ENCODE peak calls at places on chromosome 21, in six cellular contexts. One of them, this sample, is unnamed.

GRCh38 chr21:16608209-16608830 is 878.5 kb downstream of the USP25 start:
- DNase-seq in H9: no peak
- DNase-seq in CD4-positive, alpha-beta T cell: no peak
- DNase-seq in pancreas: no peak
- DNase-seq in heart left ventricle: no peak
- DNase-seq in brain microvascular endothelial cell: no peak
- DNase-seq in this sample: no peak

GRCh38 chr21:15121655-15122120 is 56.9 kb upstream of the NRIP1 start:
- DNase-seq in pancreas: peak
- DNase-seq in heart left ventricle: no peak
- DNase-seq in CD4-positive, alpha-beta T cell: no peak
- DNase-seq in brain microvascular endothelial cell: peak
- DNase-seq in H9: peak
- DNase-seq in this sample: peak

GRCh38 chr21:33412832-33413519 is 9.8 kb downstream of the IFNGR2 start:
- DNase-seq in heart left ventricle: no peak
- DNase-seq in brain microvascular endothelial cell: no peak
- DNase-seq in H9: peak
- DNase-seq in pancreas: no peak
- DNase-seq in CD4-positive, alpha-beta T cell: no peak
- DNase-seq in this sample: no peak

GRCh38 chr21:28537371-28538079 is 455.2 kb downstream of the LTN1 start:
- DNase-seq in heart left ventricle: no peak
- DNase-seq in H9: no peak
- DNase-seq in CD4-positive, alpha-beta T cell: no peak
- DNase-seq in brain microvascular endothelial cell: peak
- DNase-seq in pancreas: no peak
- DNase-seq in this sample: no peak

GRCh38 chr21:43865471-43866181 is 603 bp downstream of the AGPAT3 start:
- DNase-seq in pancreas: peak
- DNase-seq in CD4-positive, alpha-beta T cell: peak
- DNase-seq in brain microvascular endothelial cell: no peak
- DNase-seq in heart left ventricle: peak
- DNase-seq in H9: no peak
- DNase-seq in this sample: no peak

GRCh38 chr21:43348801-43349261 is 78.1 kb downstream of the SIK1 start:
- DNase-seq in brain microvascular endothelial cell: peak
- DNase-seq in H9: no peak
- DNase-seq in pancreas: peak
- DNase-seq in heart left ventricle: peak
- DNase-seq in CD4-positive, alpha-beta T cell: no peak
- DNase-seq in this sample: no peak

GRCh38 chr21:31660134-31660565 is 657 bp downstream of the SOD1 start:
- DNase-seq in CD4-positive, alpha-beta T cell: no peak
- DNase-seq in brain microvascular endothelial cell: no peak
- DNase-seq in H9: no peak
- DNase-seq in heart left ventricle: peak
- DNase-seq in pancreas: no peak
- DNase-seq in this sample: no peak

GRCh38 chr21:31403596-31404333 is 59.7 kb upstream of the TIAM1 start:
- DNase-seq in heart left ventricle: no peak
- DNase-seq in CD4-positive, alpha-beta T cell: no peak
- DNase-seq in pancreas: no peak
- DNase-seq in H9: no peak
- DNase-seq in brain microvascular endothelial cell: no peak
- DNase-seq in this sample: no peak

GRCh38 chr21:9767592-9768375 is 753.6 kb upstream of the TPTE start:
- DNase-seq in H9: no peak
- DNase-seq in pancreas: peak
- DNase-seq in brain microvascular endothelial cell: no peak
- DNase-seq in heart left ventricle: no peak
- DNase-seq in CD4-positive, alpha-beta T cell: no peak
- DNase-seq in this sample: no peak

GRCh38 chr21:15430023-15430422 is 299.8 kb upstream of the USP25 start:
- DNase-seq in H9: no peak
- DNase-seq in heart left ventricle: no peak
- DNase-seq in brain microvascular endothelial cell: no peak
- DNase-seq in pancreas: no peak
- DNase-seq in CD4-positive, alpha-beta T cell: no peak
- DNase-seq in this sample: no peak

GRCh38 chr21:40254540-40255455 is 387.6 kb downstream of the PCP4 start:
- DNase-seq in heart left ventricle: no peak
- DNase-seq in H9: no peak
- DNase-seq in pancreas: no peak
- DNase-seq in CD4-positive, alpha-beta T cell: no peak
- DNase-seq in brain microvascular endothelial cell: no peak
- DNase-seq in this sample: no peak

GRCh38 chr21:37367758-37368535 is 1.4 kb downstream of the DYRK1A start:
- DNase-seq in CD4-positive, alpha-beta T cell: peak
- DNase-seq in pancreas: peak
- DNase-seq in H9: no peak
- DNase-seq in heart left ventricle: peak
- DNase-seq in brain microvascular endothelial cell: peak
- DNase-seq in this sample: peak

GRCh38 chr21:34846601-34847112 is 177.9 kb downstream of the CLIC6 start:
- DNase-seq in heart left ventricle: no peak
- DNase-seq in CD4-positive, alpha-beta T cell: no peak
- DNase-seq in brain microvascular endothelial cell: peak
- DNase-seq in H9: no peak
- DNase-seq in pancreas: no peak
- DNase-seq in this sample: no peak

GRCh38 chr21:28402616-28402989 is 590.1 kb downstream of the LTN1 start:
- DNase-seq in H9: no peak
- DNase-seq in CD4-positive, alpha-beta T cell: no peak
- DNase-seq in heart left ventricle: no peak
- DNase-seq in pancreas: no peak
- DNase-seq in brain microvascular endothelial cell: no peak
- DNase-seq in this sample: no peak

GRCh38 chr21:43343992-43344886 is 82.7 kb downstream of the SIK1 start:
- DNase-seq in H9: no peak
- DNase-seq in CD4-positive, alpha-beta T cell: no peak
- DNase-seq in brain microvascular endothelial cell: no peak
- DNase-seq in pancreas: peak
- DNase-seq in heart left ventricle: no peak
- DNase-seq in this sample: no peak

DNA sequence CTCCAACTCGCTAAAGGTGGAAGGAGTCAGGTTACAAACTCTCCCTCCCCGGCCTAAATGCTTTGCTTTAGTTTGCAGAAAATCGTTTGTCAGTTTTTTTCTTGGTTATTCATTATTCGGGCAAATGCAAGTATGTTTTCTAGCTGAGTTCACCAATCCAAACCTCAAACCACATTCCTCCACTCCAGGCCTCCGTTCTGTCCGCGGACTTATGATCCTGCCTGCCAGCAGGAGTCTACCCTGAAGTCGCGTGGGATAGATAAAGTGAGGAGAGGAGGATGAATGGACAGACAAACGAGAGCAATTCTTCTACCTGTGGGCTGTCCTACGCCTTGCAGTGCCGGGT is 1.3 kb downstream of the ADAMTS1 start:
- DNase-seq in heart left ventricle: no peak
- DNase-seq in CD4-positive, alpha-beta T cell: no peak
- DNase-seq in pancreas: no peak
- DNase-seq in brain microvascular endothelial cell: peak
- DNase-seq in H9: no peak
- DNase-seq in this sample: no peak
- H3K27ac ChIP-seq in heart left ventricle: peak
- H3K27ac ChIP-seq in CD4-positive, alpha-beta T cell: no peak
- H3K27ac ChIP-seq in pancreas: peak
- H3K27ac ChIP-seq in brain microvascular endothelial cell: peak
- H3K27ac ChIP-seq in H9: no peak
- H3K27ac ChIP-seq in this sample: peak

DNA sequence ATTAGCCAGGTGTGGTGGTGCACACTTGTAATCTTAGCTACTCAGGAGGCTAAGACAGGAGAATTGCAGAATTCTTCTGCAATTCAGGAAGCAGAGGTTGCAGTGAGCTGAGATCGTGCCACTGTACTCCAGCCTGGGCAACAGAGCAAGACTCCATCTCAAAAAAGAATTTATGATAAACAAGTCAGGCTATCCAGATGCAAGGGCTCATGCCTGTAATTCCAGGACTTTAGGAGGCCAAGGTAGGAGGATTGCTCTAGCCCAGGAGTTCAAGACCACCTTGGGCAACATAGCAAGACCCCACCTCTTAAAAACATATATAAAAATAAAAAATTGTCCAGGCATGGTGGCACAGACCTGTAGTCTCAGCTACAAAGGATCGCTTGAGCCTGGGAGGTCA is 10.5 kb upstream of the CBR3 start:
- DNase-seq in CD4-positive, alpha-beta T cell: no peak
- DNase-seq in brain microvascular endothelial cell: no peak
- DNase-seq in pancreas: no peak
- DNase-seq in H9: no peak
- DNase-seq in heart left ventricle: no peak
- DNase-seq in this sample: no peak
- H3K27ac ChIP-seq in CD4-positive, alpha-beta T cell: no peak
- H3K27ac ChIP-seq in brain microvascular endothelial cell: no peak
- H3K27ac ChIP-seq in pancreas: no peak
- H3K27ac ChIP-seq in H9: no peak
- H3K27ac ChIP-seq in heart left ventricle: no peak
- H3K27ac ChIP-seq in this sample: no peak

DNA sequence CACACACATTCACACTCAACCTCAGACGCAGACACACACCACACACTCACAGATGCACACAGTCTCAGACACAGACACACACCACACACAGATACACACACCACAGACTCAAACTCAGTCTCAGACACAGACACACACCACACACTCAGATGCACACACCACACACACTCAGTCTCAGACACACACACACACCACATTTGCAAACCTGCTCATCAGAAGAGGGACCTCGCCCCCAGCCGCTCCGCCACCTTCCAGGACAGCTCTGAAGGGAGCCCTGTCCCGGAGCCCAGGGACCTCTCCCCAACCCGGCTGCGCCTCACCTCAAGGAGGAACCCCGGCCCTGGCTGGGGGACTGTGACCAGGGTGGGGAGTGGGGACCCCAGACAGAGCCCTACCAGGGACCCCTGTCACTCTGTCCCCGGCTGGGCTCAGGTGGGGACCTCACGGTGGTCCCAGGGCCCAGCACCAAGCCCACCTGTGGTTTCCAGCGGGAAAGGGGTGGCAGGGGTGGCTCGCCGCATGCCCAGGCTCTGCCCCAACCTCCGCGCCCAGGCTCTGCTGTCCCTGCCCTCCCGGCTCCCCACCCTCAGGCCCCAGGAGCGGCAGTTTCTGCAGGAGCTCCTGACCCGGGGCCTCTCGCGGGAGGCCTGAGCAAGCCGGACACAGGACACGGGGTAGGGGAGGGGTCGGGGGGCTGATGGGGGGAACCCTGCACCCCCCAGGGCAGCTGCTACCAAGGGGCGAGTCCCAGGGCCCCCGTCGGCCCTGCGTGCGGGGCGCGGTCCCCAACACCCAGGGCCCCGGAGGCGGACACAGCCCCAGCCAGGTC is 701 bp upstream of the COL6A2 start:
- DNase-seq in heart left ventricle: peak
- DNase-seq in CD4-positive, alpha-beta T cell: no peak
- DNase-seq in pancreas: peak
- DNase-seq in brain microvascular endothelial cell: no peak
- DNase-seq in H9: peak
- DNase-seq in this sample: no peak
- H3K27ac ChIP-seq in heart left ventricle: peak
- H3K27ac ChIP-seq in CD4-positive, alpha-beta T cell: no peak
- H3K27ac ChIP-seq in pancreas: no peak
- H3K27ac ChIP-seq in brain microvascular endothelial cell: peak
- H3K27ac ChIP-seq in H9: no peak
- H3K27ac ChIP-seq in this sample: no peak

DNA sequence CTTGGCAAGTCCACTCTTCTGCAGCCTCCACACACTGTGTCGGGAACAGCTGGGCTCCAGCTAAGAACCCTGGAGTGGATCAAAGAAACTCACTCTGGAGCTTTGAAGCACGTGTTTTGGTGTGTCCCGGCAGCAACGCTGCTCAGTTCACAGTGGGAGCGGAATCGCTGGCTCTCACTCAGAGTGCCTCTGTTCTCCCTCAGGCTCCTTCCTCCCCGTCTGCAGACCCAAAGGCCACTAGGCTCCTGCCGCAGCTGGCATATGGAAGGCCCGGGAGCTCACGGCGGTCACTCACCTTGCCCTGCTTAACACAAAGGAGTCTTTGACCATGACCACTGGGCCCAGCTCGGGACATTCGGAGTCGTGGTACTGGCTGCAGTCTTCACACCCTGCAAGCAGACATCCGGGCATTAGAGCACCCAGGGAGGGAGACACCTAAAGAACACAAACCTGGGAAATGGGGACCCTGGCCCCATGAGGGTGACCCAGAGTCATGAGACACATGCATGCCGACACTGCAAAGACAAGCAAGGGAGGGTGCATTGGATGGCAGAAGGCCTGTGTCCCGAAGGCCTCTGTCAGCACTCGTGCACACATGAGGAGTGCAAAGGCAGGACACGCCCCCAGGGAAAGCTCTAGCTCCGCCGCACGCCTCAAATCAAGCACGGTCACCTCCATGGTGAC is 19.7 kb downstream of the PRDM15 start:
- DNase-seq in CD4-positive, alpha-beta T cell: no peak
- DNase-seq in H9: no peak
- DNase-seq in heart left ventricle: no peak
- DNase-seq in brain microvascular endothelial cell: no peak
- DNase-seq in pancreas: no peak
- DNase-seq in this sample: no peak
- H3K27ac ChIP-seq in CD4-positive, alpha-beta T cell: no peak
- H3K27ac ChIP-seq in H9: no peak
- H3K27ac ChIP-seq in heart left ventricle: no peak
- H3K27ac ChIP-seq in brain microvascular endothelial cell: no peak
- H3K27ac ChIP-seq in pancreas: no peak
- H3K27ac ChIP-seq in this sample: no peak

GRCh38 chr21:39021475-39021832 is 161.8 kb downstream of the PSMG1 start:
- DNase-seq in brain microvascular endothelial cell: no peak
- DNase-seq in heart left ventricle: no peak
- DNase-seq in pancreas: no peak
- DNase-seq in CD4-positive, alpha-beta T cell: no peak
- DNase-seq in H9: no peak
- DNase-seq in this sample: no peak
- H3K27ac ChIP-seq in brain microvascular endothelial cell: no peak
- H3K27ac ChIP-seq in heart left ventricle: no peak
- H3K27ac ChIP-seq in pancreas: no peak
- H3K27ac ChIP-seq in CD4-positive, alpha-beta T cell: no peak
- H3K27ac ChIP-seq in H9: no peak
- H3K27ac ChIP-seq in this sample: no peak

GRCh38 chr21:45874716-45875415 is 106.7 kb upstream of the COL6A1 start:
- DNase-seq in heart left ventricle: no peak
- DNase-seq in H9: no peak
- DNase-seq in pancreas: no peak
- DNase-seq in brain microvascular endothelial cell: peak
- DNase-seq in CD4-positive, alpha-beta T cell: no peak
- DNase-seq in this sample: no peak
- H3K27ac ChIP-seq in heart left ventricle: no peak
- H3K27ac ChIP-seq in H9: no peak
- H3K27ac ChIP-seq in pancreas: no peak
- H3K27ac ChIP-seq in brain microvascular endothelial cell: peak
- H3K27ac ChIP-seq in CD4-positive, alpha-beta T cell: no peak
- H3K27ac ChIP-seq in this sample: no peak

GRCh38 chr21:46038871-46039397 is 57.4 kb downstream of the COL6A1 start:
- DNase-seq in H9: no peak
- DNase-seq in CD4-positive, alpha-beta T cell: no peak
- DNase-seq in pancreas: no peak
- DNase-seq in brain microvascular endothelial cell: peak
- DNase-seq in heart left ventricle: peak
- DNase-seq in this sample: no peak
- H3K27ac ChIP-seq in H9: no peak
- H3K27ac ChIP-seq in CD4-positive, alpha-beta T cell: no peak
- H3K27ac ChIP-seq in pancreas: no peak
- H3K27ac ChIP-seq in brain microvascular endothelial cell: peak
- H3K27ac ChIP-seq in heart left ventricle: peak
- H3K27ac ChIP-seq in this sample: no peak

This sample was measured in substantia nigra.